ENCODE peak calls at places on chromosome 12, in seven cellular contexts. U is spleen, D is endothelial cell of umbilical vein, H is HepG2, N is GM12891, T is sigmoid colon, X is breast epithelium. G is an unnamed sample.

GRCh38 chr12:86724716-86725115 is 468.5 kb upstream of the MGAT4C start:
- DNase-seq in U (no peak), D (no peak), H (no peak), N (no peak), T (no peak), X (no peak), G (no peak)

GRCh38 chr12:116878567-116879508 is 2.4 kb downstream of the HRK start:
- DNase-seq in U (no peak), D (no peak), H (no peak), N (no peak), T (no peak), X (no peak), G (peak)

GRCh38 chr12:14554281-14555008 is 13.2 kb downstream of the PLBD1 start:
- DNase-seq in U (peak), D (no peak), H (no peak), N (no peak), T (peak), X (peak), G (peak)

GRCh38 chr12:54126696-54127537 is 61.9 kb downstream of the SMUG1 start:
- DNase-seq in U (peak), D (no peak), H (no peak), N (no peak), T (peak), X (peak), G (peak)

GRCh38 chr12:109763201-109763841 is 49.7 kb downstream of the FAM222A start:
- DNase-seq in U (no peak), D (peak), H (no peak), N (no peak), T (peak), X (no peak), G (peak)

GRCh38 chr12:11650697-11651281 is 1.3 kb downstream of the ETV6 start:
- DNase-seq in U (no peak), D (peak), H (peak), N (no peak), T (no peak), X (no peak), G (peak)

GRCh38 chr12:69688496-69689427 is 10.3 kb downstream of the BEST3 start:
- DNase-seq in U (peak), D (peak), H (peak), N (no peak), T (no peak), X (peak), G (peak)

GRCh38 chr12:3456809-3457208 is 34.2 kb upstream of the PRMT8 start:
- DNase-seq in U (no peak), D (no peak), H (peak), N (no peak), T (no peak), X (no peak), G (no peak)

GRCh38 chr12:108194585-108194984 is 65.5 kb downstream of the WSCD2 start:
- DNase-seq in U (no peak), D (no peak), H (no peak), N (no peak), T (no peak), X (no peak), G (no peak)

GRCh38 chr12:52523825-52524224 is 3.6 kb upstream of the KRT5 start:
- DNase-seq in U (no peak), D (no peak), H (no peak), N (no peak), T (no peak), X (peak), G (no peak)

GRCh38 chr12:32533971-32534590 is 134.7 kb downstream of the FGD4 start:
- DNase-seq in U (no peak), D (peak), H (peak), N (no peak), T (peak), X (peak), G (peak)

GRCh38 chr12:5884285-5884684 is 60.8 kb downstream of the ANO2 start:
- DNase-seq in U (no peak), D (no peak), H (no peak), N (no peak), T (no peak), X (no peak), G (no peak)

GRCh38 chr12:107337354-107338095 is 244.2 kb upstream of the CRY1 start:
- DNase-seq in U (no peak), D (no peak), H (no peak), N (no peak), T (no peak), X (no peak), G (no peak)

GRCh38 chr12:28191018-28191595 is 851 bp downstream of the CCDC91 start:
- DNase-seq in U (no peak), D (no peak), H (no peak), N (no peak), T (no peak), X (no peak), G (peak)

GRCh38 chr12:58288191-58288590 is 346.8 kb downstream of the ATP23 start:
- DNase-seq in U (no peak), D (no peak), H (no peak), N (no peak), T (no peak), X (peak), G (no peak)

GRCh38 chr12:24561411-24561871 is 387.5 kb downstream of the BCAT1 start:
- DNase-seq in U (no peak), D (no peak), H (no peak), N (no peak), T (peak), X (no peak), G (peak)

GRCh38 chr12:75935544-75936242 is 95.9 kb downstream of the PHLDA1 start:
- DNase-seq in U (no peak), D (no peak), H (peak), N (no peak), T (no peak), X (no peak), G (no peak)

GRCh38 chr12:52837341-52837741 is 3.2 kb upstream of the KRT79 start:
- DNase-seq in U (peak), D (peak), H (no peak), N (no peak), T (no peak), X (no peak), G (no peak)

GRCh38 chr12:64968989-64969819 is 144.8 kb downstream of the TBC1D30 start:
- DNase-seq in U (no peak), D (no peak), H (peak), N (no peak), T (no peak), X (peak), G (no peak)

GRCh38 chr12:7155471-7156034 is 25.4 kb downstream of the CLSTN3 start:
- DNase-seq in U (peak), D (no peak), H (no peak), N (no peak), T (peak), X (peak), G (no peak)

GRCh38 chr12:99389751-99390150 is 257.8 kb upstream of the GARIN6 start:
- DNase-seq in U (no peak), D (no peak), H (no peak), N (no peak), T (no peak), X (no peak), G (no peak)

GRCh38 chr12:6538420-6539275 is 4.3 kb downstream of the GAPDH start:
- DNase-seq in U (no peak), D (no peak), H (peak), N (no peak), T (peak), X (no peak), G (no peak)

GRCh38 chr12:44874981-44875416 is 1.1 kb downstream of the NELL2 start:
- DNase-seq in U (no peak), D (peak), H (no peak), N (no peak), T (no peak), X (no peak), G (no peak)

GRCh38 chr12:81095470-81096232 is 17.8 kb downstream of the ACSS3 start:
- DNase-seq in U (no peak), D (no peak), H (no peak), N (no peak), T (no peak), X (no peak), G (no peak)

GRCh38 chr12:127621366-127621765 is 645.6 kb upstream of the TMEM132C start:
- DNase-seq in U (no peak), D (no peak), H (no peak), N (no peak), T (peak), X (no peak), G (no peak)

GRCh38 chr12:47004634-47005033 is 74.8 kb upstream of the PCED1B start:
- DNase-seq in U (no peak), D (no peak), H (no peak), N (no peak), T (no peak), X (no peak), G (no peak)

GRCh38 chr12:104994301-104994700 is 8.2 kb downstream of the NOPCHAP1 start:
- DNase-seq in U (no peak), D (peak), H (no peak), N (no peak), T (no peak), X (no peak), G (no peak)

GRCh38 chr12:115597157-115597712 is 680.3 kb downstream of the MED13L start:
- DNase-seq in U (no peak), D (no peak), H (peak), N (no peak), T (no peak), X (no peak), G (no peak)

GRCh38 chr12:92717202-92717601 is 14.4 kb downstream of the PLEKHG7 start:
- DNase-seq in U (no peak), D (peak), H (no peak), N (no peak), T (no peak), X (no peak), G (no peak)

GRCh38 chr12:128019996-128020544 is 246.9 kb upstream of the TMEM132C start:
- DNase-seq in U (no peak), D (no peak), H (no peak), N (no peak), T (no peak), X (no peak), G (no peak)

GRCh38 chr12:52055781-52056711 is 4.8 kb downstream of the NR4A1 start:
- DNase-seq in U (peak), D (no peak), H (no peak), N (no peak), T (peak), X (no peak), G (peak)

GRCh38 chr12:76083761-76084276 is 666 bp downstream of the NAP1L1 start:
- DNase-seq in U (peak), D (peak), H (peak), N (peak), T (peak), X (peak), G (peak)

GRCh38 chr12:57467915-57468314 is 8.3 kb downstream of the GLI1 start:
- DNase-seq in U (peak), D (no peak), H (no peak), N (no peak), T (no peak), X (no peak), G (no peak)

GRCh38 chr12:93060071-93060665 is 131.1 kb upstream of the EEA1 start:
- DNase-seq in U (no peak), D (no peak), H (no peak), N (peak), T (no peak), X (no peak), G (no peak)

GRCh38 chr12:53575502-53576264 is 50.5 kb downstream of the ATF7 start:
- DNase-seq in U (no peak), D (no peak), H (no peak), N (no peak), T (no peak), X (no peak), G (no peak)

GRCh38 chr12:53265783-53266182 is 2.3 kb upstream of the ESPL1 start:
- DNase-seq in U (no peak), D (no peak), H (no peak), N (no peak), T (no peak), X (no peak), G (no peak)

DNA sequence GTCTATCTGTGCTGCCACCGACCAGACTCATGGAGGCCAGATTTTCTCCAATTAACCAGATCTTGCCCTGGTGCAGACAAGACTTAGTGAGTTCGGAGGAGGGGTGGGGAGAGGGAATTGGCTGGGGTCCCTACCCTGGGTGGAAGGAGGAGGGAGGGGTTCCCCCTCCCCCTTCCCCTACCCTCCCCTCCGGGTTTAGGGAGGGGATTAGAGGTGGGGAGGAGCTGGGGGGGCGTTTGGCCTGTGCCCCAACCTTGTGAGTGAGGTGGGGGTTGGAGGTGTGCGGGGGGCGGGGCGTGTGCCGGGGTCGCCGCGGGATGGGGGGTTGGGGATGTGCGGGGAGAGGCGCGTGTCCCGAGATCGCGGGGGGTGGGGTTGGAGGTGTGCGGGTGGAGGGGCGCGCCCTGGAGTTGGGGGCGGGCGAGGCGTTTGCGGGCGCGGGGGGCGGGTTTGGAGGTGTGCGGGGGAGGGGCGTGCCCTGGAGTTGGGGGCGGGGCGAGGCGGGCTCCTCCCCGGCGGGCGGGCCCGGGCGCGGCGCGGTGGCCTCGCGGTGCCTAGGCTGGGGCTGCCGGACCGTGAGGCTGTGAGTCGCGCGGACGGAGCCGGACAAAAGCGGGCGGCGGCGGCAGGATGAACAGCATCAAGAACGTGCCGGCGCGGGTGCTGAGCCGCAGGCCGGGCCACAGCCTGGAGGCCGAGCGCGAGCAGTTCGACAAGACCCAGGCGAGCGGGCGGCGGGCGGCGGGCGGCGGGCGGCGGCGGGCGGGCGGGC is at the start of gene HIP1R:
- DNase-seq in U (peak), D (peak), H (no peak), N (peak), T (peak), X (no peak), G (peak)
- TF ChIP-seq POLR2A in U (no peak), D (peak), H (peak), N (no peak), T (no peak), X (no peak), G (no peak)

DNA sequence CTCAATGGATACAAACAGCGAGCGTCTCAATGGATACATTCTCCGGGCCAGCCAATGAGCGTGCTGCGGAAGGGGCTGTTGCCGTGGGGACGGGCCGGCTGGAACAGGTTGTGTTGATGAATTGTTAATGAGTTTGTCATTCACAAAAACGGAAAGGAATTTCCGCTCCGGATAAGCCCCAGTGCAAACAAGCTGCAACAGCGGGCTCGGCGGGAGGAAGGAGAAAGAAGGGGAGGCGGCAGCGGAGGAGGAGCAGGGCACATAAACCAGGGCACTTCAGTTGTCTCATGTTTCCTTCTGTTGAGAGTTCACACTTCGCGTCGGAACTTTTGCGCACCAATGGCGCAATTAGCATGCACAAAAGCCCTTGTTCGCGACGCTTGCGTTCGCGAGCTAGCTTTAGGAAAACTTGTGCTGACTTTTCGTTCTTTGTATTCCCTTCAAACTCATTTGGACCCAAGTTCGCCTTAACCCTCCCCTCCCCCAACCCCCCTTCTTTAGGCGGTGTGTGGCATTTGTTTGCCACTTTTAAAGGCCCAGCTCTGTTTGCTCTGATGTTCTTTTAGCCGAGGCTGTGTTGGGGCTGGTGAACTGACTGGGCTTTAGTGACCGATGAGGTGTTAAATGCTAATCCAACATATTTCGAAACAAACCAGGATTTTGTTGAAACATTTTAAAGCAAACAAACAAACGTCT is at the start of gene DUSP6:
- DNase-seq in U (peak), D (peak), H (peak), N (peak), T (peak), X (peak), G (peak)
- TF ChIP-seq POLR2AphosphoS5 in U (peak), D (peak), H (no peak), N (no peak), T (peak), X (peak), G (peak)

DNA sequence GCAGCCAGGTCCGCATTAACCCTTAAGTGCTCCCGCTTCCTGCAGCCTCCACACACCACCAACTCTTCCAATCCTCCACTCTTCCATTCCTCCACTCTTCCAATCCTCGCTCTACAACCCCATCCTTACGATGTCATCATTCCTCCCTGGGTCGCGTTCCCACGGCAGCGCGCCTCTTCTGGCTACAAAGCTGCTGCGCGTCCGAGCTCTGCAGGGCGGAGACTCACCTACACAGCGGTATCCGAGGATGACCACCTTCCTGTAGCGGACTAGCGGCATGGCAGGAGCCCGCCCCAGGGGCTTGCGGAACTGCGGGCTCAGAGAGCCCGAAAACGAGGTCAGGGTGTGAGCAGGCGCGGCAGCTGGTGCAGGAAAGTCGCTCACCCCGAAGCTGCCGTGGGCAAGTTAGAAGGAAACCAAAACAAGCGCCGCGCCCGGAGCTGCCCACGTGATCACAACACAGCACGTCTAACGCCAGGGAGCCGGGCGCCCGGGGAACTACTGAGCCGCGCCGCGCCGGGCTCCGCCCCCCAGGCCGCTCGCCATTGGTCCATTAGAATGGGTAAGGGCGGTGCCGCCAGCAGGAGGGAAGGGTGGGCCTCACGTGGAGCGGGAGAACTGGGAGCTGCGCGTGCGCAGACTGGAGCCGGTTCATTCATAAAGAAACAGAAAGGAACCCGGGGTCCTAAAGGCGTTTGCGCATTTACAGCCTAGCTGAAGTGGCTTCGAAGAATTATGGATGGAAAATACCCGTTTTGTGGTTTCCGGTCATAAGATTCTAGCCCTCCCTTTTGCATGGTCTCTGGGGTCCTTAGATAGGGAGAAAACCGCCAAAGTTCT is at the start of gene RHEBL1:
- DNase-seq in U (peak), D (peak), H (peak), N (peak), T (peak), X (peak), G (peak)
- TF ChIP-seq POLR2A in U (no peak), D (peak), H (peak), N (no peak), T (no peak), X (no peak), G (peak)

DNA sequence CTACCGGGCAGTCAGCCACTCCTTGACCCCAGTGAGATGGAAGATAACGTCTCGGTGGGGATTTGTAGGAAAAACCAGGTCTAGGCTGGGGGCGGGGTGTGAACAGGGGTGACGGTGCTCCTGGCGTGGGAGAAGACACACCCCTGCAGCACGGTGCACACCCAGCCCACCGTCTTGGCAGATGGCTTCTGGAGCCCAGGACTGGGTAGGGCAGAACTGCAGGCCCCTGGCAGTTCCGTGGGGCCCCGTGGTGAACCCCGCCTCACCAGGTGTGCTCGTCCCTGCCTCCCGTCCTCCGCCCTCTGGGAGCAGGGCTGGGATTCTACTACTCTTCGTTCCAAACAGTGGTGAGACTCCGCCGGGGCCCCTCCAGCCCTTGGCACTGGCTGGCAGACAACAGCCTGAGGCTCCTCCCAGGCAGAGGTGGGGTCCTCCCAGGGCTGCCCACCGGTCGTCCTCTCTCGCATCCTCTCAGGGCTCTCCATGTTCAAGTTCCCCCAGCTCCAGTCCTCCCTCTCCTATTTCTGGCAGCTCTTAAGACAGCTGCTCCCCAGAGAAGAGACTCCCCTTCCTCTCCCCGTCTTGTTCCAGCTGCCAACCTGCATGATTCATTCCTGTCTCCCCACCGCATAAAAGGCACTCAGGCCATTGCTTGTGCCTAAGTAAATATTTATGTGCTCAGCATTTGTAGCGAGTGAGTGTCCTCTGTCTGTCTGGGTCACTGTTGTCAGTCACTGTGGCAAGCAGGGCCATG is 75.4 kb downstream of the FBXL14 start:
- DNase-seq in U (no peak), D (peak), H (peak), N (no peak), T (no peak), X (peak), G (no peak)
- TF ChIP-seq POLR2AphosphoS5 in U (no peak), D (no peak), H (no peak), N (no peak), T (no peak), X (no peak), G (no peak)

G was measured in transverse colon.